ENCODE peak calls at places on chromosomes 7 and 10, in four cellular contexts. One of them, this sample, is unnamed.
A peak's percentile ranks its signal among the peaks of the same experiment; 100 is the strongest.

GRCh38 chr7:35366167-35367155 is 112.6 kb upstream of the TBX20 start:
- DNase-seq in GM23338: peak; percentile 71
- DNase-seq in PC-9: no peak
- DNase-seq in MM.1S: no peak
- DNase-seq in this sample: no peak

GRCh38 chr10:52056296-52056695 is 257.8 kb upstream of the DKK1 start:
- DNase-seq in MM.1S: no peak
- DNase-seq in GM23338: no peak
- DNase-seq in PC-9: peak; percentile 55
- DNase-seq in this sample: no peak

GRCh38 chr7:15888090-15888489 is 201.6 kb upstream of the MEOX2 start:
- DNase-seq in GM23338: no peak
- DNase-seq in PC-9: no peak
- DNase-seq in MM.1S: no peak
- DNase-seq in this sample: no peak

GRCh38 chr10:100878291-100878910 is 34.4 kb upstream of the SLF2 start:
- DNase-seq in MM.1S: peak; percentile 45
- DNase-seq in GM23338: peak; percentile 89
- DNase-seq in PC-9: peak; percentile 43
- DNase-seq in this sample: peak; percentile 86

GRCh38 chr7:2920041-2920440 is 75.9 kb upstream of the GNA12 start:
- DNase-seq in PC-9: no peak
- DNase-seq in MM.1S: no peak
- DNase-seq in GM23338: no peak
- DNase-seq in this sample: no peak

GRCh38 chr10:118102116-118102515 is 55.4 kb upstream of the RAB11FIP2 start:
- DNase-seq in GM23338: no peak
- DNase-seq in MM.1S: no peak
- DNase-seq in PC-9: no peak
- DNase-seq in this sample: peak; percentile 51

GRCh38 chr10:34078017-34078416 is 737.1 kb downstream of the PARD3 start:
- DNase-seq in GM23338: no peak
- DNase-seq in PC-9: no peak
- DNase-seq in MM.1S: no peak
- DNase-seq in this sample: peak; percentile 28

GRCh38 chr10:43377393-43377883 is 6.0 kb downstream of the FXYD4 start:
- DNase-seq in PC-9: peak; percentile 44
- DNase-seq in GM23338: peak; percentile 89
- DNase-seq in MM.1S: no peak
- DNase-seq in this sample: no peak

GRCh38 chr10:29063806-29064644 is 224.8 kb upstream of the LYZL1 start:
- DNase-seq in PC-9: peak; percentile 76
- DNase-seq in MM.1S: no peak
- DNase-seq in GM23338: no peak
- DNase-seq in this sample: peak; percentile 10

GRCh38 chr10:14356921-14357320 is 26.2 kb upstream of the FRMD4A start:
- DNase-seq in GM23338: no peak
- DNase-seq in PC-9: no peak
- DNase-seq in MM.1S: no peak
- DNase-seq in this sample: peak; percentile 6

GRCh38 chr10:123896217-123896927 is 4.8 kb upstream of the CPXM2 start:
- DNase-seq in MM.1S: no peak
- DNase-seq in GM23338: no peak
- DNase-seq in PC-9: no peak
- DNase-seq in this sample: no peak

GRCh38 chr7:3230908-3231307 is 70.1 kb upstream of the SDK1 start:
- DNase-seq in PC-9: no peak
- DNase-seq in GM23338: no peak
- DNase-seq in MM.1S: no peak
- DNase-seq in this sample: no peak

GRCh38 chr7:38673795-38674194 is 42.6 kb upstream of the AMPH start:
- DNase-seq in PC-9: peak; percentile 54
- DNase-seq in GM23338: no peak
- DNase-seq in MM.1S: no peak
- DNase-seq in this sample: peak; percentile 93

GRCh38 chr7:12257582-12257981 is 46.5 kb downstream of the TMEM106B start:
- DNase-seq in PC-9: peak; percentile 53
- DNase-seq in MM.1S: peak; percentile 93
- DNase-seq in GM23338: no peak
- DNase-seq in this sample: peak; percentile 58

GRCh38 chr10:68327889-68328786 is 3.7 kb upstream of the HNRNPH3 start:
- DNase-seq in GM23338: peak; percentile 67
- DNase-seq in MM.1S: no peak
- DNase-seq in PC-9: no peak
- DNase-seq in this sample: peak; percentile 90

DNA sequence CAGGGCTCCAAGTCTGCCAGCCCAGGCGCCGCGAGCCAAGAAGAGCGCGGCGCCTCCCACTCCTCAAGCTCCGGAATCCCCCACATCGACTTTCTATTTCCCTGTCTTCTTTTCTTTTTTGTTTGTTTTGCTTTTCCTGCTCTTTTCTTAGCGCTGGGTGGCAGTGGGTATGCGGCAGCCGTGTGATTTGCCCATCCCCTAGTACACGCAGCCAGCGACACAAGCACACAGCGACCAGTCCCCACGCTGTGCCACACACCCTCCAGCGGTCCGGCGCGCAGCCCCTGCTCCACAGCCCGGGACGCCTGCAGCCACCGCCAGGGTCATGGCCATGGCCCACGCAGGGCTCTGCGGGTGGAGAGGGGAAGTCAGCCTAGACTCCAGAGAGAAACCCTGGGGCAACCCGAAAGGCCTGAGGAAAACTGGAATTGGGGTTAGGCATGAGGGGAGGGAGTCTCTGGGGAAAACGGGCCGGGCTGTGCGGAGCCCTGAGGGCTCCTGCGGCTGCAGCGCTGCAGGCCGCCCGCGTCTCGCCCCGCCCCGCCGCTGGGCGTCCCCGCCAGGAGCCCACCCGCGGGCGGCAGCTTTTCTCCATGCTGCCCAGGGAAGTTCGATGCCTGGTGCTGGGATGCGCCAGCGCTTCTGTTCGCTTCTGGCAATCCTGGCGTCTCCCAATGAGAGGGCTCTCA is 2.5 kb downstream of the CHRM2 start:
- DNase-seq in GM23338: peak; percentile 51
- DNase-seq in MM.1S: no peak
- DNase-seq in PC-9: no peak
- DNase-seq in this sample: peak; percentile 28
- TF ChIP-seq EZH2 in GM23338: peak; percentile 82
- TF ChIP-seq EZH2 in MM.1S: no peak
- TF ChIP-seq EZH2 in PC-9: no peak
- TF ChIP-seq EZH2 in this sample: no peak

GRCh38 chr7:50309736-50310135 is 5.2 kb downstream of the IKZF1 start:
- DNase-seq in GM23338: no peak
- DNase-seq in MM.1S: no peak
- DNase-seq in PC-9: no peak
- DNase-seq in this sample: no peak
- H3F3A ChIP-seq in GM23338: no peaks in the 10 kb centered on the region
- H3F3A ChIP-seq in MM.1S: peaks cover 57% of the 10 kb centered on the region
- H3F3A ChIP-seq in PC-9: no peaks in the 10 kb centered on the region
- H3F3A ChIP-seq in this sample: no peaks in the 10 kb centered on the region

GRCh38 chr7:9149499-9150082 is 716.2 kb downstream of the NXPH1 start:
- DNase-seq in PC-9: no peak
- DNase-seq in MM.1S: peak; percentile 88
- DNase-seq in GM23338: no peak
- DNase-seq in this sample: no peak
- H3K9me2 ChIP-seq in PC-9: no peaks in the 10 kb centered on the region
- H3K9me2 ChIP-seq in MM.1S: no peaks in the 10 kb centered on the region
- H3K9me2 ChIP-seq in GM23338: no peaks in the 10 kb centered on the region
- H3K9me2 ChIP-seq in this sample: no peaks in the 10 kb centered on the region

DNA sequence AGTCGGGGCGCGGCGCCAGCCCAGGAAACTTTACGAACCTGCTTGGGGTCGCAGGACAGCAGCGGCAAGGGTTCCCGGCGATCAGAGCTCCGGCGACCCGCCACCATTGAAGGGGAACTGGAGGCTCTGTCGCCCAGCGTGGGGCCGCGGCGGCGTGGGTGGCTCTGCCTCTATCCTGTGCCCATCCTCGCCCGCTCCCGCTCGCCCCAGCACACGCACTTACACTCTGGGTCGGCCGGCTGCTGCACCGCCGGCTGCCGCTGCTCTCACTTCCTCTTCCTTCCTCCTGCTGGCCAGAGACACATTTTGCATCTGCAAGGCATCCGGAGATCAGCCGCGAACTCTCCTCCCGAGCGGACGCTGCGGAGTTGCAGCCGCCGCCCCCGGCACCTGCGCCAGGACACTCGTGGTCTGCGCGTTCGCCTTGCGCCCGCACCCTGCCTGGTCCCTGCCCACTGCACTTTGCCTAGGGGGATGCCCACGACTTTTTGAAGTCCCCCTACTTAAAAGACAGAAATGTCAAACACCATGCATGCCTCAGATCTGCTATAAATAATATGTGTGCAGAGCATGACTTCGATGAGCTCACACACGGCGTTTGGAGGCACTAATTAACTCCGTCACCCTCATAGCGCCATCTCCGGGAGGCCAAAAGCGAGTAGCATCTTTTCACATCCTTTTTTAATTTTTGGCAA is at the start of gene ELMO1:
- DNase-seq in MM.1S: peak; percentile 91
- DNase-seq in PC-9: no peak
- DNase-seq in GM23338: peak; percentile 93
- DNase-seq in this sample: peak; percentile 70
- TF ChIP-seq EZH2 in MM.1S: no peak
- TF ChIP-seq EZH2 in PC-9: no peak
- TF ChIP-seq EZH2 in GM23338: no peak
- TF ChIP-seq EZH2 in this sample: no peak

GRCh38 chr7:43664681-43665080 is 64.6 kb downstream of the COA1 start:
- DNase-seq in GM23338: no peak
- DNase-seq in PC-9: no peak
- DNase-seq in MM.1S: no peak
- DNase-seq in this sample: no peak
- H3F3A ChIP-seq in GM23338: no peaks in the 10 kb centered on the region
- H3F3A ChIP-seq in PC-9: peaks cover 21% of the 10 kb centered on the region
- H3F3A ChIP-seq in MM.1S: no peaks in the 10 kb centered on the region
- H3F3A ChIP-seq in this sample: peaks cover 17% of the 10 kb centered on the region

GRCh38 chr10:84548869-84549268 is 220.5 kb downstream of the CCSER2 start:
- DNase-seq in GM23338: peak; percentile 82
- DNase-seq in PC-9: no peak
- DNase-seq in MM.1S: no peak
- DNase-seq in this sample: peak; percentile 31
- H3K9me2 ChIP-seq in GM23338: no peaks in the 10 kb centered on the region
- H3K9me2 ChIP-seq in PC-9: no peaks in the 10 kb centered on the region
- H3K9me2 ChIP-seq in MM.1S: no peaks in the 10 kb centered on the region
- H3K9me2 ChIP-seq in this sample: no peaks in the 10 kb centered on the region

This sample was measured in GM23248.